ENCODE peak calls at places on chromosomes 1 and 21, in six cellular contexts. W, V, R, I, T and U are unnamed samples. For H3K27me3, the result is how much of the 10 kb centered on the place peaks cover.

GRCh38 chr1:55750020-55750995 is 535.1 kb upstream of the USP24 start:
- DNase-seq in T (no peak), V (no peak), I (no peak), R (peak), W (no peak), U (no peak)

GRCh38 chr1:164223378-164223777 is 335.6 kb upstream of the PBX1 start:
- DNase-seq in R (no peak), I (no peak), T (no peak), V (no peak), W (no peak), U (no peak)

GRCh38 chr21:25573409-25574206 is 33.7 kb downstream of the MRPL39 start:
- DNase-seq in I (no peak), R (no peak), T (peak), V (no peak), W (peak), U (no peak)

GRCh38 chr1:196651637-196652215 is at the start of gene CFH:
- DNase-seq in I (no peak), W (no peak), T (no peak), R (no peak), V (no peak), U (no peak)

GRCh38 chr1:156839426-156840109 is 19.3 kb downstream of the INSRR start:
- DNase-seq in I (no peak), V (no peak), T (no peak), W (no peak), R (no peak), U (no peak)

GRCh38 chr1:154483941-154484803 is 17.8 kb upstream of the TDRD10 start:
- DNase-seq in I (no peak), T (no peak), V (no peak), W (no peak), R (no peak), U (no peak)

GRCh38 chr1:45009956-45010854 is 919 bp downstream of the HECTD3 start:
- DNase-seq in R (peak), V (peak), T (peak), I (peak), W (no peak), U (no peak)

GRCh38 chr1:147723691-147724323 is 36.6 kb downstream of the GJA5 start:
- DNase-seq in R (peak), W (no peak), I (peak), T (peak), V (no peak), U (peak)

GRCh38 chr1:143574891-143575520 is 396.8 kb downstream of the FAM72C start:
- DNase-seq in T (no peak), V (no peak), R (no peak), I (no peak), W (no peak), U (no peak)

GRCh38 chr1:81021134-81021533 is 779.6 kb upstream of the ADGRL2 start:
- DNase-seq in I (no peak), V (no peak), W (no peak), R (no peak), T (no peak), U (no peak)

GRCh38 chr1:119974013-119974412 is 77.7 kb upstream of the ADAM30 start:
- DNase-seq in W (no peak), I (no peak), V (no peak), T (no peak), R (no peak), U (no peak)

GRCh38 chr21:45765375-45765774 is 121.8 kb downstream of the PCBP3 start:
- DNase-seq in T (no peak), R (no peak), W (no peak), I (no peak), V (no peak), U (peak)

GRCh38 chr21:20445971-20446370 is 552.2 kb upstream of the NCAM2 start:
- DNase-seq in V (no peak), T (no peak), W (no peak), R (no peak), I (no peak), U (no peak)

DNA sequence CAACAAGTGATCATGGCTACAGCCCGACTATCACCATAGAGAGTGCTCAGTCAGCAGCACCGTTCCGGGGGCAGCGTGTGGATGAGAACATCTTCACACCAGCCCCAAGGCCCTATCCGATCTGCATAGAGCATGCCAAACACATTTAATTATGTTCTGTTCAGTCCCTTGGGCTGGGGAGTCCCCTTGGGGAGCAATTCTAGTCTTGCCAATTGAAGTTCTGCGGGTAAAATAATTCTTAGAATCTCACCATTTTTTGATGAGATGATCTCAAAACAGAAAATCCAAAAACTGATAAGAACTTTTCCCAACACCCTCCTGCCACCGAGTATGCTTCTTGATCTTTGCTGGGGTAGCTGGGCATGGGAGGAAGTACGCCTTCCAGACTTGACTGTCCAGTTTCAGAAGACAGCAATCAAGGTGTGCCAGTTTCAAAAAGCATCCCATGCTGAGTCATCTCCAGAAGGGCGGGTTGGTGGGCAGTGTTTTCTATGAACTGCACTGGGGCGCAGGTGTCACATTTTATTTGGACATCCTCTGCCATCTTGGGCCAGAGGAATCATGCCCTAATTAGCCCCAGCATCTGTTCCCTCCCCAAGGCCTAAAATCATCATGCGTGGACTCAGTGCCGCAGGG is 20.8 kb upstream of the PTPRF start:
- DNase-seq in V (no peak), R (no peak), W (no peak), T (no peak), I (no peak), U (no peak)
- H3K27me3 ChIP-seq in V (under half), R (under half), W (under half), T (under half), I (under half), U (under half)

GRCh38 chr1:90711696-90712095 is 5.4 kb downstream of the BARHL2 start:
- DNase-seq in R (no peak), I (no peak), T (no peak), W (no peak), V (no peak), U (no peak)
- H3K27me3 ChIP-seq in R (half or more), I (half or more), T (half or more), W (half or more), V (half or more), U (under half)

GRCh38 chr21:36626791-36627190 is 72.1 kb upstream of the SIM2 start:
- DNase-seq in I (no peak), T (no peak), W (no peak), R (no peak), V (no peak), U (no peak)
- H3K27me3 ChIP-seq in I (under half), T (under half), W (under half), R (under half), V (under half), U (under half)

DNA sequence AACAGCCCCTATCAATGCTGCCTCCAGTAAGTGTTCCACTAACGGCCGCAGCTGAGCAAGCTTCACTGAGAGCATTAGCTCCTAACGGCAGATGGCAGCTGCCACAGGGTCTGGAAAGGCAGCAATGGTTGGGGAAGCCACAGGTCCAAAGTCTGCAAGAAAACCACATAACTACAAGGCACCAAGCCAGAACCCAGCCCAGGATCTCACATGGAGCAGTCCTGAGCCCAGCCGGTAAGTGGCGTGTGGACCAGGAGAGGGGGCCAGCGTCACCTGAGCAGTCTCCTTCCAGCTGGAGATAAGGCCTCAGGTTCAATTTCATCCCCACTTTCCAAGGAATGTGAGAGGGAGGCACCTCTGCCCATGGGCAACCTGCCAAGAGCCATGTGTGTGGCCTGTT is 13.2 kb downstream of the SYT2 start:
- DNase-seq in T (no peak), R (no peak), W (no peak), I (no peak), V (peak), U (peak)
- H3K27me3 ChIP-seq in T (under half), R (under half), W (under half), I (under half), V (under half), U (under half)

GRCh38 chr1:46480959-46481646 is 8.5 kb upstream of the DMBX1 start:
- DNase-seq in V (no peak), W (no peak), T (no peak), I (no peak), R (no peak), U (peak)

GRCh38 chr1:46483597-46483996 is 6.0 kb upstream of the DMBX1 start:
- DNase-seq in W (no peak), V (no peak), T (no peak), R (no peak), I (no peak), U (peak)

GRCh38 chr1:46484783-46485490 is 4.7 kb upstream of the DMBX1 start:
- DNase-seq in I (no peak), T (no peak), V (no peak), R (no peak), W (no peak), U (peak)

GRCh38 chr1:46479744-46480350 is 9.8 kb upstream of the DMBX1 start:
- DNase-seq in I (no peak), W (no peak), V (no peak), T (no peak), R (no peak), U (no peak)

DNA sequence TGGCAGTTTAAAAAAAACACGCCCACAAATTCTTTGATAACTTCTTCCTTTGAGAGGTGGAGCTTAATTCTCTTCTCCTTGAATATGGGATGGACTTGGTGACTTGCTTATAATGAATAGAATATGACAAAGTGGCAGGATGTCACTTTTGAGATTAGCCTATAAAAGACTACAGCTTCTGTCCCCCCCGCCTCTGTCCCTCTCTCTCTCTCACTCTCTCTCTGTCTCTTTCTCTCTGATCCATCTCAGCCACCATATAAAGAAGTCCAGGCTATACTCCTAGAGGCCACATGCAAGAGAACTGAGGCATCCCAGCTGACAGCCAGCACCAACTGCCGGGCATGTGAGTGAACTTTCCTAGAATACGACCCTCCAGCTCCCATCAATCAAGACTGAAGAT is 7.7 kb upstream of the DMBX1 start:
- DNase-seq in V (no peak), T (no peak), I (no peak), W (no peak), R (no peak), U (peak)
- H3K27me3 ChIP-seq in V (under half), T (under half), I (half or more), W (under half), R (half or more), U (under half)